ENCODE peak calls at places on chromosomes 5 and 9, in seven cellular contexts. Z is activated CD8-positive, alpha-beta T cell treated with anti-CD3 and anti-CD28 coated beads, Interleukin-2, amount 10 ng/mL, durations not matched to agents 7 days and 5 days; M is amygdala; K is substantia nigra; W is C1 segment of cervical spinal cord; Q is mesendoderm; E is brain microvascular endothelial cell. B is an unnamed sample.
A peak's percentile ranks its signal among the peaks of the same experiment; 100 is the strongest.

GRCh38 chr9:112558476-112558875 is 71.8 kb downstream of the KIAA1958 start:
- DNase-seq in Z (no peak), M (no peak), K (no peak), W (no peak), Q (no peak), E (peak; percentile 20), B (no peak)

GRCh38 chr9:114339130-114339908 is 9.7 kb downstream of the ORM2 start:
- DNase-seq in Z (peak; percentile 64), M (no peak), K (peak; percentile 26), W (no peak), Q (peak; percentile 55), E (peak; percentile 41), B (no peak)

GRCh38 chr5:10660135-10660534 is 96.3 kb downstream of the ANKRD33B start:
- DNase-seq in Z (no peak), M (no peak), K (no peak), W (no peak), Q (no peak), E (no peak), B (no peak)

GRCh38 chr5:35487255-35488035 is 130.2 kb upstream of the SPEF2 start:
- DNase-seq in Z (no peak), M (no peak), K (no peak), W (no peak), Q (no peak), E (no peak), B (no peak)

GRCh38 chr9:72326643-72327042 is 38.4 kb downstream of the ZFAND5 start:
- DNase-seq in Z (no peak), M (no peak), K (no peak), W (no peak), Q (no peak), E (no peak), B (no peak)

GRCh38 chr5:429453-430188 is 13.4 kb upstream of the EXOC3 start:
- DNase-seq in Z (no peak), M (no peak), K (no peak), W (no peak), Q (no peak), E (peak; percentile 38), B (no peak)

GRCh38 chr5:150516011-150516410 is 8.1 kb downstream of the NDST1 start:
- DNase-seq in Z (no peak), M (no peak), K (no peak), W (no peak), Q (peak; percentile 86), E (peak; percentile 66), B (no peak)

GRCh38 chr5:122129332-122129731 is at the start of gene ZNF474:
- DNase-seq in Z (no peak), M (no peak), K (no peak), W (no peak), Q (peak; percentile 99), E (peak; percentile 99), B (no peak)

GRCh38 chr5:132017738-132018625 is 6.5 kb upstream of the ACSL6 start:
- DNase-seq in Z (no peak), M (no peak), K (no peak), W (no peak), Q (no peak), E (no peak), B (no peak)

B was measured in NCI-H1048.